ENCODE peak calls at places on chromosome 11, in nine cellular contexts. N is heart right ventricle; H is A549; I is iPS DF 6.9; U is mammary epithelial cell; X is CD4-positive, alpha-beta memory T cell; B is adrenal gland; M is Karpas-422; A is heart left ventricle. R is an unnamed sample. For H3K9me3, the result is how much of the 10 kb centered on the place peaks cover.

GRCh38 chr11:117646419-117646818 is 150.6 kb downstream of the DSCAML1 start:
- DNase-seq in N (no peak), H (no peak), I (no peak), U (no peak), X (no peak), B (no peak), M (no peak), A (no peak), R (no peak)

GRCh38 chr11:126127898-126128297 is 65.2 kb upstream of the CDON start:
- DNase-seq in N (no peak), H (no peak), I (no peak), U (no peak), X (no peak), B (peak), M (no peak), A (no peak), R (no peak)

GRCh38 chr11:40722179-40722795 is 737.2 kb downstream of the LRRC4C start:
- DNase-seq in N (no peak), H (peak), I (peak), U (peak), X (no peak), B (no peak), M (peak), A (no peak), R (no peak)

GRCh38 chr11:88508808-88509581 is 171.5 kb upstream of the CTSC start:
- DNase-seq in N (no peak), H (peak), I (no peak), U (no peak), X (no peak), B (no peak), M (no peak), A (peak), R (no peak)

GRCh38 chr11:11866203-11866602 is 24.4 kb downstream of the USP47 start:
- DNase-seq in N (no peak), H (no peak), I (no peak), U (no peak), X (no peak), B (no peak), M (no peak), A (no peak), R (no peak)

GRCh38 chr11:7467652-7468051 is 17.7 kb upstream of the OLFML1 start:
- DNase-seq in N (no peak), H (no peak), I (no peak), U (no peak), X (no peak), B (no peak), M (no peak), A (no peak), R (no peak)

GRCh38 chr11:109089144-109089543 is 332.8 kb upstream of the C11orf87 start:
- DNase-seq in N (no peak), H (no peak), I (no peak), U (no peak), X (no peak), B (no peak), M (no peak), A (no peak), R (no peak)

GRCh38 chr11:29634744-29635143 is 382.1 kb downstream of the KCNA4 start:
- DNase-seq in N (no peak), H (no peak), I (no peak), U (no peak), X (no peak), B (no peak), M (no peak), A (no peak), R (no peak)

GRCh38 chr11:46523290-46523689 is 70.5 kb downstream of the AMBRA1 start:
- DNase-seq in N (no peak), H (no peak), I (no peak), U (no peak), X (no peak), B (no peak), M (no peak), A (no peak), R (no peak)

GRCh38 chr11:109508185-109508584 is 86.2 kb downstream of the C11orf87 start:
- DNase-seq in N (no peak), H (no peak), I (no peak), U (no peak), X (no peak), B (no peak), M (no peak), A (no peak), R (no peak)

GRCh38 chr11:13963949-13964770 is 1.6 kb downstream of the SPON1 start:
- DNase-seq in N (peak), H (no peak), I (no peak), U (no peak), X (no peak), B (no peak), M (no peak), A (peak), R (no peak)

GRCh38 chr11:65169164-65169641 is 830 bp upstream of the SPDYC start:
- DNase-seq in N (no peak), H (no peak), I (no peak), U (no peak), X (no peak), B (no peak), M (no peak), A (no peak), R (no peak)

GRCh38 chr11:33742249-33742851 is 6.1 kb upstream of the CD59 start:
- DNase-seq in N (no peak), H (no peak), I (no peak), U (no peak), X (no peak), B (no peak), M (peak), A (no peak), R (no peak)

GRCh38 chr11:104198576-104198975 is 34.6 kb upstream of the PDGFD start:
- DNase-seq in N (no peak), H (no peak), I (no peak), U (no peak), X (no peak), B (no peak), M (no peak), A (no peak), R (no peak)

GRCh38 chr11:12123177-12123576 is 12.8 kb downstream of the MICAL2 start:
- DNase-seq in N (no peak), H (no peak), I (no peak), U (peak), X (no peak), B (no peak), M (no peak), A (no peak), R (no peak)

GRCh38 chr11:19698493-19699292 is 13.9 kb upstream of the NAV2 start:
- DNase-seq in N (peak), H (no peak), I (no peak), U (peak), X (no peak), B (no peak), M (no peak), A (no peak), R (no peak)

GRCh38 chr11:67160872-67161783 is 42.1 kb downstream of the KDM2A start:
- DNase-seq in N (no peak), H (no peak), I (no peak), U (peak), X (no peak), B (no peak), M (no peak), A (no peak), R (no peak)

GRCh38 chr11:68976095-68976494 is 4.7 kb downstream of the MRGPRD start:
- DNase-seq in N (no peak), H (no peak), I (no peak), U (no peak), X (no peak), B (no peak), M (no peak), A (no peak), R (no peak)

GRCh38 chr11:8608646-8609045 is 14.6 kb upstream of the STK33 start:
- DNase-seq in N (no peak), H (no peak), I (no peak), U (peak), X (no peak), B (peak), M (no peak), A (no peak), R (no peak)

GRCh38 chr11:44130751-44131150 is 35.3 kb downstream of the EXT2 start:
- DNase-seq in N (peak), H (no peak), I (no peak), U (no peak), X (no peak), B (no peak), M (no peak), A (no peak), R (no peak)

GRCh38 chr11:20647976-20648565 is 21.3 kb upstream of the NELL1 start:
- DNase-seq in N (peak), H (peak), I (no peak), U (peak), X (no peak), B (peak), M (peak), A (no peak), R (peak)

GRCh38 chr11:117855452-117855851 is 21.0 kb downstream of the FXYD6 start:
- DNase-seq in N (no peak), H (no peak), I (no peak), U (no peak), X (no peak), B (no peak), M (no peak), A (peak), R (no peak)

GRCh38 chr11:30260813-30261212 is 30.0 kb downstream of the FSHB start:
- DNase-seq in N (no peak), H (no peak), I (no peak), U (no peak), X (no peak), B (no peak), M (no peak), A (no peak), R (no peak)

GRCh38 chr11:38680746-38681145 is 2082.7 kb upstream of the RAG2 start:
- DNase-seq in N (no peak), H (no peak), I (no peak), U (no peak), X (no peak), B (no peak), M (no peak), A (no peak), R (no peak)

GRCh38 chr11:17473071-17473744 is 3.4 kb downstream of the ABCC8 start:
- DNase-seq in N (no peak), H (peak), I (peak), U (peak), X (no peak), B (no peak), M (no peak), A (no peak), R (no peak)

GRCh38 chr11:112789481-112789880 is 171.7 kb upstream of the NCAM1 start:
- DNase-seq in N (no peak), H (no peak), I (no peak), U (no peak), X (no peak), B (no peak), M (no peak), A (no peak), R (no peak)

GRCh38 chr11:114260077-114260476 is 36.1 kb upstream of the NNMT start:
- DNase-seq in N (no peak), H (no peak), I (no peak), U (no peak), X (no peak), B (no peak), M (no peak), A (no peak), R (no peak)

GRCh38 chr11:61949169-61950034 is 749 bp upstream of the BEST1 start:
- DNase-seq in N (peak), H (peak), I (no peak), U (no peak), X (no peak), B (peak), M (peak), A (peak), R (no peak)

GRCh38 chr11:112785104-112785503 is 176.1 kb upstream of the NCAM1 start:
- DNase-seq in N (no peak), H (no peak), I (no peak), U (no peak), X (no peak), B (no peak), M (no peak), A (no peak), R (no peak)

GRCh38 chr11:100328626-100329340 is 358.3 kb upstream of the ARHGAP42 start:
- DNase-seq in N (no peak), H (peak), I (no peak), U (peak), X (peak), B (no peak), M (no peak), A (no peak), R (no peak)

GRCh38 chr11:56331861-56332491 is 13.9 kb upstream of the OR8K1 start:
- DNase-seq in N (no peak), H (no peak), I (no peak), U (no peak), X (no peak), B (no peak), M (no peak), A (peak), R (no peak)

GRCh38 chr11:92226331-92227232 is 2.0 kb downstream of the FAT3 start:
- DNase-seq in N (no peak), H (no peak), I (no peak), U (peak), X (no peak), B (no peak), M (no peak), A (no peak), R (no peak)

GRCh38 chr11:58770627-58771457 is 39.1 kb upstream of the GLYAT start:
- DNase-seq in N (no peak), H (peak), I (no peak), U (peak), X (no peak), B (no peak), M (no peak), A (no peak), R (no peak)

GRCh38 chr11:119873761-119874421 is 144.9 kb upstream of the NECTIN1 start:
- DNase-seq in N (no peak), H (no peak), I (no peak), U (no peak), X (no peak), B (no peak), M (no peak), A (no peak), R (no peak)

GRCh38 chr11:119875841-119876600 is 147.0 kb upstream of the NECTIN1 start:
- DNase-seq in N (no peak), H (no peak), I (no peak), U (no peak), X (no peak), B (no peak), M (no peak), A (no peak), R (no peak)

GRCh38 chr11:119874660-119875238 is 145.7 kb upstream of the NECTIN1 start:
- DNase-seq in N (no peak), H (no peak), I (no peak), U (no peak), X (no peak), B (no peak), M (no peak), A (no peak), R (no peak)

GRCh38 chr11:119876841-119877240 is 147.8 kb upstream of the NECTIN1 start:
- DNase-seq in N (no peak), H (no peak), I (no peak), U (no peak), X (no peak), B (no peak), M (no peak), A (no peak), R (no peak)

GRCh38 chr11:119872911-119873310 is 143.9 kb upstream of the NECTIN1 start:
- DNase-seq in N (no peak), H (no peak), I (no peak), U (no peak), X (no peak), B (no peak), M (no peak), A (no peak), R (no peak)
- H3K9me3 ChIP-seq in N (under half), H (under half), I (under half), U (under half), X (under half), B (under half), M (under half), A (under half), R (under half)

DNA sequence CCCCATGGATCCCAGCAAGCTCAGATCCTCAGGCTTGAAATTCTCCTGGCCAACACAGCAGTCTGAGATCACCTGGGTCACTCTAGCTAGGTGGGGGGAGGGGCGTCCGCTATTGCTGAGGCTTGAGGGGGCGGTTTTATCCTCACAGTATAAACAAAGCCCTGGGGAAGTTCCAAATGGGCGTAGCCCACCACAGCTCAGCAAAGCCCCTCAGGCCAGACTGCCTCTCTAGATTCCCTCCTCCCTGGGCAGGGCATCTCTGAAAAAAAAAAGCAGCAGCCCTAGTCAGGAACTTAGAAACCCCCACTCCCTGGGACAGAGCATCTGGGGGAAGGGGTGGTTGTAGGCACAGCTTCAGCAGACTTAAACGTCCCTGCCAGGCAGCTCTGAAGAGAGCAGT is 16.7 kb downstream of the TRPC6 start:
- DNase-seq in N (no peak), H (no peak), I (no peak), U (no peak), X (no peak), B (no peak), M (no peak), A (no peak), R (no peak)
- H3K9me3 ChIP-seq in N (under half), H (under half), I (under half), U (under half), X (under half), B (under half), M (under half), A (under half), R (under half)

GRCh38 chr11:34910817-34911216 is 5.4 kb downstream of the APIP start:
- DNase-seq in N (no peak), H (no peak), I (no peak), U (no peak), X (no peak), B (no peak), M (peak), A (no peak), R (no peak)
- H3K9me3 ChIP-seq in N (under half), H (under half), I (under half), U (under half), X (under half), B (under half), M (under half), A (under half), R (under half)

GRCh38 chr11:124748100-124748418 is 4.0 kb downstream of the VSIG2 start:
- DNase-seq in N (no peak), H (no peak), I (no peak), U (no peak), X (no peak), B (no peak), M (no peak), A (no peak), R (no peak)

GRCh38 chr11:124748481-124749338 is 3.3 kb downstream of the VSIG2 start:
- DNase-seq in N (no peak), H (no peak), I (no peak), U (no peak), X (no peak), B (no peak), M (no peak), A (peak), R (no peak)

GRCh38 chr11:124751391-124751740 is 689 bp downstream of the VSIG2 start:
- DNase-seq in N (no peak), H (no peak), I (no peak), U (no peak), X (no peak), B (no peak), M (no peak), A (no peak), R (no peak)

GRCh38 chr11:124751741-124752470 is at the start of gene VSIG2:
- DNase-seq in N (no peak), H (no peak), I (no peak), U (no peak), X (no peak), B (no peak), M (no peak), A (no peak), R (no peak)

GRCh38 chr11:124749920-124750319 is 2.1 kb downstream of the VSIG2 start:
- DNase-seq in N (no peak), H (no peak), I (no peak), U (no peak), X (no peak), B (no peak), M (no peak), A (no peak), R (no peak)
- H3K9me3 ChIP-seq in N (under half), H (under half), I (under half), U (under half), X (under half), B (under half), M (under half), A (under half), R (under half)

DNA sequence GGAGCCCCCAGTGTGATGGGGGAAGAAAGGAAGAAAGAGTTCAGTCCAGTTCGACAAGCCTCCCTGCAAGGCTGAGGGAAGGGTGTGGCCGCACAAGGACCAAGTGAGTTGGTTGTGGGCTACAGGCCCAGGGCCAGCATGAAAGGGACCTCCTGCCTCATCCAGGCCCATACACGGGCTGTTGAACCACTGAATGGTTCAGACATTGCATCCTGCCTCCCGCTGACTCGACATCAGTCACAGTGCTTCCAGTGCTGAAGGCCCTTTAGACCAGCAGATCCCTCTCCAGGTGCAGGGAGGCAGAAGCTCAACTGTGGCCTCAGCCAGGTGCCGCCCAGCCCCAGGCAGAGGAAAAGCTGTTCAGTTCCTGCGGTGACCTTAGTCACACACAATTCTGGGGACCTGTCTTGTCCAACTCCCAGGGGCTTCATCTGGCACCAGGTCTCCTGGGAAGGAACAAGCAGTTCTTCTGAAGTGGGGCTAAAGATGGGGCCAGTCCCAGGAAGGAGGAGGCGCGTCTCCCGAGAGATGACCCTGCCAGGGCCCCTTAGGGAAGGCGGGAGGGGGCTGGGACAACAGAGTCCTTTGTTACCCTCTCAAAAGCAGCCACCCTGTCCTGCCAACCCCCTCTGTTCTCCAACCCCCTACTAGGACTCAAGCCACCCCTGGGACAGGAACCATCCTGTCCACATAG is 6.6 kb downstream of the ARRB1 start:
- DNase-seq in N (no peak), H (no peak), I (no peak), U (no peak), X (no peak), B (no peak), M (no peak), A (no peak), R (no peak)
- H3K9me3 ChIP-seq in N (under half), H (under half), I (under half), U (under half), X (under half), B (under half), M (under half), A (under half), R (under half)

DNA sequence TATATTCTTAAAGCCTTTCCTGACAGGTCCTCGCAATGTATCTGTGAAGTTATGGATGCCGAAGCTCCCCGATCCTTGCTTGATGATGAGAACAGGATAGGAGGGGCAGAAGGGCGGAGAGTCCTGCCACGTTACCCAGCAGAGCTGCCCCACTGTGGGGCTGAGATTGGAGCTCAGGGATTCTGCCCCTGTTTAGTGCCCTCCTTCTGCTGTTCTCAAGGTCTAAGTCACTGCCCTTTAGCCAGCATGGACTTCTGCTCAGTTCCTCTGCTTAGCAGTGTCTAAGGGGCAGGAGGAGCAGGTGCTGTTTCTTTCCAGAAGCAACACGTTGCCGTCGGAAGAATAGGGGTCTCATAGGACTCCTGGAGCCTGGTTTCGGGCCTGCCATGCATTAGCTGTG is 164.2 kb upstream of the B3GAT1 start:
- DNase-seq in N (no peak), H (no peak), I (no peak), U (no peak), X (no peak), B (no peak), M (no peak), A (no peak), R (no peak)
- H3K9me3 ChIP-seq in N (under half), H (under half), I (under half), U (under half), X (under half), B (under half), M (under half), A (under half), R (under half)

R was measured in T-helper 17 cell.